ENCODE peak calls at places on chromosome 1, in ten cellular contexts. D is AG08395, T is WTC11, O is A549, I is NCI-H748 treated with DMSO at 0.1 percent for 48 hours, S is nucleus accumbens, W is naive B cell, Z is IMR-90, E is left cardiac atrium, C is GM20000. U is an unnamed sample.

GRCh38 chr1:198088360-198089071 is 68.3 kb upstream of the NEK7 start:
- DNase-seq in E (peak; percentile 18), S (no peak), D (peak; percentile 57), T (no peak), I (no peak), C (peak; percentile 22), O (peak; percentile 29), Z (peak; percentile 75), W (peak; percentile 25), U (no peak)

GRCh38 chr1:91637539-91637994 is 136.9 kb downstream of the CDC7 start:
- DNase-seq in C (no peak), E (peak; percentile 54), O (no peak), T (no peak), S (no peak), D (no peak), W (no peak), I (no peak), Z (no peak), U (no peak)

GRCh38 chr1:211340622-211341487 is 14.2 kb downstream of the TRAF5 start:
- DNase-seq in E (no peak), Z (no peak), S (no peak), I (no peak), W (no peak), D (no peak), C (no peak), T (no peak), O (no peak), U (no peak)

GRCh38 chr1:8370928-8371327 is 53.0 kb downstream of the SLC45A1 start:
- DNase-seq in S (peak; percentile 22), E (peak; percentile 44), W (no peak), O (no peak), I (peak; percentile 76), T (no peak), C (no peak), Z (peak; percentile 35), D (no peak), U (no peak)

GRCh38 chr1:87450615-87451209 is 122.0 kb downstream of the LMO4 start:
- DNase-seq in T (peak; percentile 43), O (peak; percentile 21), I (no peak), E (no peak), C (no peak), W (no peak), S (no peak), Z (no peak), D (no peak), U (peak; percentile 27)

GRCh38 chr1:58883037-58883887 is 99.4 kb upstream of the JUN start:
- DNase-seq in C (no peak), I (no peak), S (peak; percentile 22), E (peak; percentile 86), D (peak; percentile 87), O (peak; percentile 86), Z (peak; percentile 97), T (no peak), W (peak; percentile 30), U (no peak)

GRCh38 chr1:170729608-170730378 is 65.9 kb downstream of the PRRX1 start:
- DNase-seq in S (no peak), D (peak; percentile 29), C (no peak), E (no peak), T (no peak), W (no peak), I (no peak), O (no peak), Z (peak; percentile 66), U (no peak)

GRCh38 chr1:4053160-4053748 is 153.2 kb upstream of the C1orf174 start:
- DNase-seq in C (no peak), I (no peak), T (no peak), W (no peak), O (no peak), Z (no peak), S (no peak), E (no peak), D (no peak), U (no peak)

GRCh38 chr1:7401814-7402547 is 369.1 kb upstream of the VAMP3 start:
- DNase-seq in I (no peak), D (peak; percentile 99), Z (peak; percentile 100), S (no peak), T (no peak), W (no peak), O (peak; percentile 98), C (no peak), E (no peak), U (no peak)

GRCh38 chr1:177270863-177271262 is 100.1 kb downstream of the BRINP2 start:
- DNase-seq in W (no peak), S (no peak), Z (no peak), C (no peak), T (no peak), E (no peak), O (no peak), D (no peak), I (no peak), U (no peak)

GRCh38 chr1:9424278-9424677 is 115.0 kb upstream of the SLC25A33 start:
- DNase-seq in Z (no peak), W (no peak), T (no peak), C (no peak), E (no peak), I (no peak), D (no peak), S (no peak), O (no peak), U (no peak)

GRCh38 chr1:164787834-164788231 is 228.8 kb downstream of the PBX1 start:
- DNase-seq in E (no peak), D (no peak), Z (no peak), C (no peak), W (no peak), O (no peak), I (peak; percentile 85), T (no peak), S (no peak), U (no peak)

GRCh38 chr1:116766616-116767469 is 12.6 kb downstream of the CD2 start:
- DNase-seq in W (no peak), Z (no peak), O (no peak), D (peak; percentile 37), E (no peak), S (no peak), T (no peak), I (no peak), C (no peak), U (no peak)

GRCh38 chr1:26452459-26453183 is 19.6 kb upstream of the HMGN2 start:
- DNase-seq in Z (peak; percentile 21), C (no peak), S (no peak), T (no peak), E (no peak), O (no peak), W (no peak), I (no peak), D (no peak), U (no peak)

GRCh38 chr1:93707956-93708355 is 26.3 kb upstream of the BCAR3 start:
- DNase-seq in D (no peak), O (no peak), S (no peak), I (no peak), T (no peak), C (peak; percentile 63), W (peak; percentile 69), Z (no peak), E (no peak), U (no peak)

U was measured in activated T-cell treated with anti-CD3 and anti-CD28 coated beads, Interleukin-2, amount 50 U/mL, for 1 hour.